ENCODE peak calls at places on chromosome 13, in five cellular contexts. X, P, R, Z and K are unnamed samples.

GRCh38 chr13:112588490-112589297 is 741 bp upstream of the TUBGCP3 start:
- DNase-seq in X (no peak), Z (no peak), P (no peak), R (no peak), K (no peak)

GRCh38 chr13:97222934-97223710 is 989 bp downstream of the MBNL2 start:
- DNase-seq in X (no peak), P (no peak), Z (no peak), R (no peak), K (no peak)

GRCh38 chr13:47672245-47672975 is 328.7 kb downstream of the SUCLA2 start:
- DNase-seq in X (no peak), P (no peak), Z (no peak), R (peak), K (no peak)

GRCh38 chr13:97328222-97328790 is 105.7 kb upstream of the RAP2A start:
- DNase-seq in Z (no peak), R (peak), P (no peak), X (no peak), K (no peak)

GRCh38 chr13:46324976-46325375 is 62.1 kb downstream of the RUBCNL start:
- DNase-seq in X (no peak), R (no peak), Z (no peak), P (no peak), K (peak)

GRCh38 chr13:112968380-112968909 is 569 bp upstream of the MCF2L start:
- DNase-seq in R (no peak), X (peak), P (peak), Z (peak), K (no peak)

GRCh38 chr13:100443998-100444328 is 144.6 kb downstream of the GGACT start:
- DNase-seq in R (no peak), Z (no peak), X (no peak), P (no peak), K (peak)

GRCh38 chr13:32537580-32538233 is 888 bp downstream of the N4BP2L2 start:
- DNase-seq in P (peak), X (peak), Z (peak), R (no peak), K (no peak)

GRCh38 chr13:22082437-22083100 is 411.7 kb downstream of the FGF9 start:
- DNase-seq in X (no peak), Z (no peak), R (no peak), P (no peak), K (no peak)

GRCh38 chr13:63864171-63864902 is 2448.7 kb upstream of the PCDH20 start:
- DNase-seq in P (no peak), R (no peak), X (no peak), Z (no peak), K (peak)

GRCh38 chr13:101522607-101523006 is 70.1 kb downstream of the ITGBL1 start:
- DNase-seq in Z (no peak), P (no peak), R (no peak), X (no peak), K (no peak)

GRCh38 chr13:85313761-85314503 is 485.3 kb downstream of the SLITRK6 start:
- DNase-seq in R (peak), Z (no peak), P (no peak), X (peak), K (peak)

GRCh38 chr13:32581177-32581786 is 5.0 kb upstream of the PDS5B start:
- DNase-seq in P (no peak), X (peak), Z (no peak), R (no peak), K (peak)

GRCh38 chr13:37679043-37679442 is 80.5 kb upstream of the POSTN start:
- DNase-seq in Z (no peak), P (no peak), X (no peak), R (no peak), K (no peak)

GRCh38 chr13:99909836-99910619 is 61.5 kb downstream of the ZIC5 start:
- DNase-seq in R (no peak), Z (peak), P (peak), X (no peak), K (peak)

GRCh38 chr13:44758595-44759221 is 182.6 kb upstream of the TSC22D1 start:
- DNase-seq in X (peak), R (peak), Z (no peak), P (no peak), K (peak)

GRCh38 chr13:79796116-79796515 is 315.2 kb downstream of the NDFIP2 start:
- DNase-seq in R (no peak), X (no peak), Z (no peak), P (no peak), K (no peak)

GRCh38 chr13:50393641-50394040 is 378.4 kb downstream of the KCNRG start:
- DNase-seq in Z (peak), P (no peak), R (no peak), X (no peak), K (no peak)

GRCh38 chr13:101415358-101416174 is 742 bp downstream of the NALCN start:
- DNase-seq in Z (no peak), P (no peak), X (no peak), R (no peak), K (no peak)

GRCh38 chr13:72341904-72342303 is 385.5 kb downstream of the MZT1 start:
- DNase-seq in P (no peak), Z (no peak), R (no peak), X (no peak), K (peak)

GRCh38 chr13:114152831-114153371 is 20.5 kb upstream of the RASA3 start:
- DNase-seq in Z (no peak), P (no peak), R (no peak), X (peak), K (no peak)

GRCh38 chr13:80036845-80037504 is 304.0 kb downstream of the SPRY2 start:
- DNase-seq in X (no peak), R (no peak), P (no peak), Z (no peak), K (no peak)

GRCh38 chr13:36551445-36551844 is 119.2 kb downstream of the CCNA1 start:
- DNase-seq in X (no peak), R (no peak), P (no peak), Z (no peak), K (no peak)

GRCh38 chr13:113669871-113670341 is 2.9 kb downstream of the GRK1 start:
- DNase-seq in Z (peak), X (no peak), P (peak), R (no peak), K (no peak)

GRCh38 chr13:80508031-80508430 is 167.1 kb upstream of the SPRY2 start:
- DNase-seq in R (no peak), P (no peak), X (no peak), Z (no peak), K (no peak)

GRCh38 chr13:79547821-79548220 is 66.9 kb downstream of the NDFIP2 start:
- DNase-seq in X (no peak), Z (no peak), R (no peak), P (no peak), K (no peak)

GRCh38 chr13:94667190-94667589 is 45.2 kb downstream of the SOX21 start:
- DNase-seq in X (no peak), P (no peak), Z (no peak), R (no peak), K (no peak)

GRCh38 chr13:41791056-41791455 is 169.9 kb downstream of the VWA8 start:
- DNase-seq in X (no peak), Z (no peak), R (no peak), P (no peak), K (peak)

GRCh38 chr13:55219538-55219937 is 1921.2 kb upstream of the PRR20A start:
- DNase-seq in Z (no peak), R (no peak), X (no peak), P (no peak), K (no peak)

GRCh38 chr13:42581427-42581826 is 7.5 kb downstream of the TNFSF11 start:
- DNase-seq in X (no peak), Z (no peak), R (no peak), P (no peak), K (no peak)

DNA sequence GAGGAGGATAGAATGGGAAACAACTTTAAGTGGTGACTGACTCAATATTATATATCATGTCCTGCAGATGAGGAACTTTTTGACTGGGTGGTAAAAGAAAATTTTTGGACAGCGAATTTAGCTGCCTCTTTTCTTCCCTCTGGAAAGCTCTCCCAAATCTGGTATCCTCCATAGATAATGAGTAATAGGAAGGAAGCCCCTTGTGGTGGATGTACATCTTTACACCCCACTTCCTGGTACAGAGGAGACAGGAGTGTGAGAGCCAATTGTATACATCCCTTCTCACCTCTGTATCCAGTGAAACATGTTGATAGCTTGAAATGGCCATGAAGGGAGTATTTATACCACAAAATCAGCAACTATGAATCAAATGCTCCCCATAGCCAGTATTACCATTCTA is 17.2 kb upstream of the TDRD3 start:
- DNase-seq in X (no peak), P (no peak), R (no peak), Z (no peak), K (peak)
- TF ChIP-seq CTCF in X (no peak), P (no peak), R (peak), Z (no peak), K (no peak)

GRCh38 chr13:24539500-24540165 is 27.1 kb upstream of the PARP4 start:
- DNase-seq in R (no peak), Z (no peak), P (no peak), X (no peak), K (no peak)
- TF ChIP-seq CTCF in R (no peak), Z (no peak), P (no peak), X (no peak), K (no peak)

DNA sequence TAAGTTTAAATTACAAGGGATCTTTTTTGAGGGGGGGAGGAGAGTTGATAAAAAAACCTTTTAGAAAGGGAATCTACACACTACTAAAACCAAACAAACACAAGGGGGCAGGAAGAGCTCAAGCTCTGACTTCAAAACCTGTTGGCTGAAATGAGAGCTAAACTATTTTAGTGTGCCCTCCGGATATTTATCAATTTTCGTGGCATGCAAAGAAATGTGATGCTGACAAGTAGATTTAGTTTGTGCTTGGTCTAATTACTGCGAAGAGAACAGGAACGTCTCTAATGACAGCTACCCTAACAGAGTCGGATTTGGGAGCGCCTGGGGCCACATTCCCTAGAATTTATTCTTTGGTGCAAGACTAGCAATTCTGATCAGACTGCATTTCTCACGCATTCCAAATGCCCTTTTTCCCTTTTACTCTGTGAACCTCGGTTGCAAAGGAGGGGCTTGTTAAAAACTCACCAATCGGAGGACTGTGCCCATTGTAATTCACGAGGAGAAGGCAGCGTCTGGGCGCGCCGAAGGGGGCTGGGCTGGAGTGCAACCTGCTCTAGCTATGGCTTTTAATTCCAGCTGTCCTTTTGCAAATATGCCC is 804 bp upstream of the FREM2 start:
- DNase-seq in R (peak), Z (no peak), P (no peak), X (peak), K (peak)
- TF ChIP-seq CTCF in R (peak), Z (peak), P (peak), X (peak), K (peak)

GRCh38 chr13:31162151-31163008 is 676 bp upstream of the HSPH1 start:
- DNase-seq in R (peak), X (peak), P (peak), Z (peak), K (peak)

GRCh38 chr13:31166591-31166990 is 4.9 kb upstream of the HSPH1 start:
- DNase-seq in X (no peak), P (no peak), Z (no peak), R (no peak), K (peak)

GRCh38 chr13:31159306-31159705 is 2.4 kb downstream of the HSPH1 start:
- DNase-seq in R (no peak), Z (no peak), P (no peak), X (no peak), K (peak)

GRCh38 chr13:31160857-31161582 is 684 bp downstream of the HSPH1 start:
- DNase-seq in R (peak), P (peak), X (peak), Z (peak), K (peak)

GRCh38 chr13:31161583-31162150 is at the start of gene HSPH1:
- DNase-seq in X (peak), Z (peak), R (peak), P (peak), K (peak)
- TF ChIP-seq CTCF in X (peak), Z (peak), R (peak), P (no peak), K (no peak)

GRCh38 chr13:98468352-98468751 is 108.6 kb downstream of the STK24 start:
- DNase-seq in Z (no peak), X (no peak), R (no peak), P (no peak), K (no peak)
- TF ChIP-seq CTCF in Z (no peak), X (no peak), R (no peak), P (no peak), K (no peak)

GRCh38 chr13:65926750-65927171 is 1303.4 kb downstream of the PCDH9 start:
- DNase-seq in R (no peak), P (peak), X (peak), Z (peak), K (no peak)
- TF ChIP-seq CTCF in R (no peak), P (no peak), X (peak), Z (peak), K (no peak)

DNA sequence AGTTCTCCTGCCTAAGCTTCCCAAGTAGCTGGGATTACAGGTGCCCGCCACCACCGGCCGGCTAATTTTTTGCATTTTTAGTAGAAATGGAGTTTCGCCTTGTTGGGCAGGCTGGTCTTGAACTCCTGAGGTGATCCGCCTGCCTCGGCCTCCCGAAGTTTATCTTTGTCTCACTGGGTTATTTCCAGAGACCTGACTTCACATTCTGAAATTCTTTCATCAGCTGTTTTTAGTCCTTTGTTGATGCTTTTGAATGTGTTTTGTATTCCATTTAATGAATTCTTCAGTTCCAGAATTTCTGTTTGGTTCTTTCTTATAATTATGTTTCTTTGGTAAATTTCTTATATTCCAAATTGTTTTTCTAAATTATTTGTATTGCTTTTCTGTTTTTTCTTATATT is 55.4 kb upstream of the MLNR start:
- DNase-seq in P (no peak), R (no peak), X (no peak), Z (no peak), K (no peak)
- TF ChIP-seq CTCF in P (no peak), R (no peak), X (no peak), Z (no peak), K (no peak)

GRCh38 chr13:29594710-29595379 is 643 bp downstream of the SLC7A1 start:
- DNase-seq in P (peak), Z (peak), R (no peak), X (peak), K (peak)

GRCh38 chr13:29595380-29596063 is at the start of gene SLC7A1:
- DNase-seq in R (peak), P (peak), Z (peak), X (peak), K (peak)

GRCh38 chr13:29596064-29596418 is 553 bp upstream of the SLC7A1 start:
- DNase-seq in R (no peak), P (no peak), X (no peak), Z (no peak), K (no peak)

GRCh38 chr13:29594310-29594709 is 1.2 kb downstream of the SLC7A1 start:
- DNase-seq in P (peak), R (no peak), X (peak), Z (no peak), K (peak)

GRCh38 chr13:29593605-29594297 is 1.7 kb downstream of the SLC7A1 start:
- DNase-seq in Z (no peak), X (no peak), P (no peak), R (no peak), K (no peak)
- TF ChIP-seq CTCF in Z (no peak), X (no peak), P (no peak), R (no peak), K (no peak)

DNA sequence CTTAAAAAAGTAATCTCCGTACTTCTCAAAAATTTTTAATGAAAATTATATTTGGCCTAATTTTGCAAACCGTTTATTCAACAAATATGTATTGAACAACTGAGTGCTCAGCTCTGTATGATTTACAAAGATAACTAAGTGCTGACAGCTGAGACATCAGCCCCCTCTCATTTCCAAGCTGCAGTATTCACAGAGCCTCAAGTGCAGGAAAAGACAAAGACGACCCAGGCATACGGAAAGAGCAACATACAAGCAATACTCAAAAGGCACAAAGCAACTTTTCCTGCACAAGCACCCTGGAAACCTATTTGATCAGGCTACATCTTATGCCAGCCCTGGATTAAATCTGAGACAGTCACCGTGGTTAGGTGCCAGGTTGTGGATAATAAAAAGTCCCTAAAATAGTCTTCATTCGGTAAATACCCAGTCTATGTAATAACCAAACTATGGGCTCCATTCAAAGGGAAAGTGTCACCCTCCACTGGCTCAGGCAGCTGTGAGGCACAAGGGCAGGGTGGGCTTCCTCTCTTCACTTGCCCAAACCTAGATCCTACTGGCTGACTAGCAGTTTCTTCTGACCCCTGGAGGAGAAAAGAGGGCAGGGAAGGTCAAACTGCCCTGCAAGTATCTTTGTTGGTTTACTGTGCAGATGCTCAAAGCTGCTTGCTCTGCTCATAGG is 65.5 kb downstream of the TBC1D4 start:
- DNase-seq in R (no peak), P (no peak), Z (no peak), X (no peak), K (no peak)
- TF ChIP-seq CTCF in R (no peak), P (no peak), Z (no peak), X (no peak), K (no peak)

DNA sequence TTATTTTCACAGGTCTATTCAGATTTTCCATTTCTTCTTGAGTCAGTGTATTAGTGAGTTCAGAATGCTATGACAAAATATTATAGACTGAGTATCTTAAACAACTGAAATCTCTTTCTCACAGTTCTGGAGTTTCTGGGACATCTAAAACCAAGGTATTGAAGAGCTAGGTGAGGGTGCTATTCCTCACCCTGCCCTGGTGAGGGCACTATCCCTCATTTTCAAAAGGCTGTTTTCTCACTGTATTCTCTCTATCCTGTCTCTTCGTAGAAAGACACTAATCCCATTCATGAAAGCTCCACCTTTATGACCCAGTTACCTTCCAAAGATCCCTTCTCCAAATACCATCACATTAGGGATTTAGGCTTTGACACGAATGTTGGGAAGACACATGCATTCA is 1617.1 kb downstream of the PCDH9 start:
- DNase-seq in R (no peak), Z (no peak), X (no peak), P (no peak), K (no peak)
- TF ChIP-seq CTCF in R (no peak), Z (no peak), X (no peak), P (no peak), K (peak)